ENCODE peak calls at places on chromosomes 1 and 21, in nine cellular contexts. V is omental fat pad; L is mesothelial cell of epicardium; D is CD8-positive, alpha-beta T cell; N is activated CD4-positive, alpha-beta T cell treated with anti-CD3 and anti-CD28 coated beads, Interleukin-2, amount 10 ng/mL, durations not matched to agents 7 days and 5 days; M is stimulated activated CD4-positive, alpha-beta T cell treated with anti-CD3 and anti-CD28 coated beads, Interleukin-15, amount 100 ng/mL, for 24 hours; A is DMS79; C is hypothalamus; B is left kidney. F is an unnamed sample.

GRCh38 chr1:234589064-234589765 is 20.8 kb downstream of the IRF2BP2 start:
- DNase-seq in B (no peak), L (no peak), C (no peak), N (no peak), V (no peak), M (no peak), D (no peak), A (no peak), F (no peak)

GRCh38 chr1:38052750-38053415 is 6.3 kb upstream of the POU3F1 start:
- DNase-seq in B (no peak), D (no peak), A (no peak), L (no peak), M (no peak), N (no peak), V (no peak), C (no peak), F (no peak)

GRCh38 chr1:245880754-245881403 is 626.2 kb downstream of the SMYD3 start:
- DNase-seq in L (no peak), B (no peak), N (no peak), C (no peak), A (no peak), D (no peak), V (no peak), M (no peak), F (no peak)

GRCh38 chr1:110212165-110213142 is 2.3 kb downstream of the KCNC4 start:
- DNase-seq in B (peak), M (no peak), C (no peak), L (no peak), D (no peak), A (peak), N (no peak), V (no peak), F (no peak)

GRCh38 chr1:236685917-236686814 is at the start of gene ACTN2:
- DNase-seq in B (peak), C (peak), N (peak), M (peak), D (peak), V (no peak), L (peak), A (no peak), F (no peak)

GRCh38 chr1:45299981-45300668 is 26.6 kb upstream of the HPDL start:
- DNase-seq in A (peak), D (peak), M (peak), L (no peak), N (peak), C (peak), B (peak), V (no peak), F (no peak)

GRCh38 chr1:243343970-243344749 is 88.3 kb downstream of the SDCCAG8 start:
- DNase-seq in L (no peak), D (no peak), N (no peak), M (no peak), A (peak), B (peak), V (no peak), C (no peak), F (no peak)

GRCh38 chr1:6105763-6106162 is 60.1 kb downstream of the KCNAB2 start:
- DNase-seq in C (no peak), M (no peak), L (no peak), V (no peak), B (no peak), A (no peak), D (no peak), N (no peak), F (no peak)

GRCh38 chr21:26769613-26770188 is 75.5 kb downstream of the ADAMTS1 start:
- DNase-seq in C (no peak), D (no peak), V (no peak), M (no peak), B (peak), A (no peak), L (no peak), N (peak), F (no peak)

GRCh38 chr1:43492816-43493215 is 37.9 kb upstream of the PTPRF start:
- DNase-seq in V (no peak), B (no peak), A (no peak), C (no peak), L (no peak), D (no peak), M (no peak), N (no peak), F (no peak)

GRCh38 chr1:96962807-96963206 is 241.2 kb downstream of the PTBP2 start:
- DNase-seq in B (no peak), D (no peak), V (no peak), M (no peak), N (no peak), L (no peak), C (no peak), A (no peak), F (peak)

GRCh38 chr1:63621698-63622097 is 28.5 kb downstream of the PGM1 start:
- DNase-seq in M (no peak), D (no peak), N (no peak), V (no peak), B (no peak), L (no peak), A (no peak), C (peak), F (no peak)

GRCh38 chr1:85330711-85331290 is 54.4 kb upstream of the BCL10 start:
- DNase-seq in A (no peak), C (peak), B (peak), V (no peak), M (no peak), L (no peak), D (no peak), N (no peak), F (no peak)

GRCh38 chr1:229717774-229718173 is 91.7 kb downstream of the URB2 start:
- DNase-seq in B (no peak), L (no peak), A (no peak), M (no peak), C (no peak), N (no peak), D (no peak), V (no peak), F (no peak)

GRCh38 chr21:38954450-38955059 is 148.8 kb downstream of the ETS2 start:
- DNase-seq in A (no peak), V (no peak), B (no peak), L (no peak), C (no peak), N (no peak), M (no peak), D (no peak), F (no peak)

GRCh38 chr1:113048064-113048463 is 24.9 kb upstream of the LRIG2 start:
- DNase-seq in D (no peak), B (no peak), M (no peak), V (no peak), A (no peak), C (no peak), L (no peak), N (no peak), F (no peak)

F was measured in breast epithelium.